ENCODE peak calls at places on chromosomes 13 and 19, in seven cellular contexts. R is endodermal cell, O is GM23338, Q is stomach, U is AG04450, M is left lung, K is tibial artery. E is an unnamed sample. For H3K27me3, the result is how much of the 10 kb centered on the place peaks cover.

GRCh38 chr19:1813837-1814217 is 1.8 kb upstream of the ATP8B3 start:
- DNase-seq in R (no peak), O (no peak), Q (no peak), U (no peak), M (no peak), K (no peak), E (no peak)

GRCh38 chr13:33509642-33510229 is 224.2 kb upstream of the STARD13 start:
- DNase-seq in R (no peak), O (no peak), Q (peak), U (no peak), M (peak), K (peak), E (no peak)

GRCh38 chr13:34577051-34577450 is 365.0 kb upstream of the NBEA start:
- DNase-seq in R (no peak), O (no peak), Q (no peak), U (no peak), M (no peak), K (no peak), E (no peak)

GRCh38 chr13:43784491-43784890 is 2.3 kb downstream of the ENOX1 start:
- DNase-seq in R (no peak), O (no peak), Q (no peak), U (no peak), M (no peak), K (no peak), E (no peak)

GRCh38 chr19:55683449-55684261 is 8.6 kb downstream of the EPN1 start:
- DNase-seq in R (no peak), O (no peak), Q (peak), U (no peak), M (peak), K (no peak), E (no peak)

GRCh38 chr13:99266827-99267226 is 8.6 kb upstream of the GPR18 start:
- DNase-seq in R (no peak), O (no peak), Q (no peak), U (no peak), M (no peak), K (no peak), E (no peak)

GRCh38 chr19:15072930-15073647 is 8.9 kb upstream of the OR1I1 start:
- DNase-seq in R (peak), O (peak), Q (no peak), U (no peak), M (no peak), K (no peak), E (no peak)

GRCh38 chr13:22081430-22081829 is 410.6 kb downstream of the FGF9 start:
- DNase-seq in R (no peak), O (no peak), Q (no peak), U (no peak), M (no peak), K (no peak), E (no peak)

GRCh38 chr19:48702701-48703100 is 6.9 kb downstream of the FUT2 start:
- DNase-seq in R (no peak), O (no peak), Q (no peak), U (no peak), M (no peak), K (no peak), E (no peak)

GRCh38 chr19:34176581-34176980 is 4.3 kb downstream of the LSM14A start:
- DNase-seq in R (no peak), O (no peak), Q (no peak), U (no peak), M (no peak), K (no peak), E (no peak)

GRCh38 chr19:57664269-57665127 is 4.2 kb upstream of the ZSCAN4 start:
- DNase-seq in R (peak), O (peak), Q (peak), U (no peak), M (peak), K (no peak), E (peak)

GRCh38 chr13:40187324-40187795 is 479.1 kb downstream of the FOXO1 start:
- DNase-seq in R (peak), O (peak), Q (no peak), U (no peak), M (no peak), K (no peak), E (no peak)

GRCh38 chr19:40673377-40673776 is 17.1 kb downstream of the NUMBL start:
- DNase-seq in R (no peak), O (no peak), Q (no peak), U (no peak), M (no peak), K (no peak), E (no peak)

GRCh38 chr19:29815231-29815630 is 3.4 kb downstream of the CCNE1 start:
- DNase-seq in R (no peak), O (no peak), Q (no peak), U (no peak), M (no peak), K (no peak), E (peak)

GRCh38 chr13:114041493-114041892 is 67.6 kb upstream of the C13orf46 start:
- DNase-seq in R (no peak), O (no peak), Q (no peak), U (no peak), M (no peak), K (no peak), E (no peak)

GRCh38 chr19:6999938-7000732 is 21.1 kb downstream of the MBD3L2B start:
- DNase-seq in R (no peak), O (no peak), Q (no peak), U (no peak), M (no peak), K (no peak), E (no peak)

GRCh38 chr19:15124572-15125231 is 17.5 kb downstream of the SYDE1 start:
- DNase-seq in R (no peak), O (peak), Q (peak), U (no peak), M (no peak), K (no peak), E (peak)

GRCh38 chr13:59391696-59392095 is 772.0 kb downstream of the DIAPH3 start:
- DNase-seq in R (peak), O (peak), Q (peak), U (peak), M (peak), K (peak), E (no peak)

GRCh38 chr19:12784394-12784870 is 6.9 kb upstream of the JUNB start:
- DNase-seq in R (no peak), O (no peak), Q (no peak), U (no peak), M (no peak), K (no peak), E (no peak)

GRCh38 chr19:2610637-2611482 is 91.6 kb downstream of the GNG7 start:
- DNase-seq in R (peak), O (peak), Q (peak), U (peak), M (peak), K (peak), E (peak)

DNA sequence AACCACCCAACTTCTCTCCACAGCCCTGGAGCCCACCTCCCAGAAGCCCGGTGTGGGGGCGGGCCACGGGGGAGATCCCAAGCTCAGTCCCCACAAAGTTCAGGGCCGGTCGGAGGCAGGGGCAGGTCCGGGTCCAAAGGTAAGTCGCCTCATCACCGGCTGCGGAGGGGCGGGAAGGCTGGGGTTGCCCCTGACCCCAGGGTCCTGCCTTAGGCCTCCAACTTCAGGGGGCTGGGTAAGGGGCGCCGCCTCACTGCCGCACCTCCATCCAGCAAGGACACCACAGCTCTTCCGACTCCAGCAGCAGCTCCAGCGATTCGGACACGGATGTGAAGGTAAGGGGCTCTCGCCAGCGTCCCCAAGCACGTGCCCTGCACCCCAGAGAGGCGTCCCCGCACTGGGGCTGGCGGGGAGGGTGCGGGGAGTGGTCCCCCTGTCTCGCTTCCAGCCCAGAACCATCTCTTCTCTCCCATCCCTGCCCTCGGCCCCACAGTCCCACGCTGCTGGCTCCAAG is 358 bp downstream of the C19orf33 start:
- DNase-seq in R (peak), O (peak), Q (no peak), U (no peak), M (no peak), K (no peak), E (no peak)
- H3K4me3 ChIP-seq in R (no peak), O (peak), Q (peak), U (no peak), M (peak), K (no peak), E (peak)

DNA sequence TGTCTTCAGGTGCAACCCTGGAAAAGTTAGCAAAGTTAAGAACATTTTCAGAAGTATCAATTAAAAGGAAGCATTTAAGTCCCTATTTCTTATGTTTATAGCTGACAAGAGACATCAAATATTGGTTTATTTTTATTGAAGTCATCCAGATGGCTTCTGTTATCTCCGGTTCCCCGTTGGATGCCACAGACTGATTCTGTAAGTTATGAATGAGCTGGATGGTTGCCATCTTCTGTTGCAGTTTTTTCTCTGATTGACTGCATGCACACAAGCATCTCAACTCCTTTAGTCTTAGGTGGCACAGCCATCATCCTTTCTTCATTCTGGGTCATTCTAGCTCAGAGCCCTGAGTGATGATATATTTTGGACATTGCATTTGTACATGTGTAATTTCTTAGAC is 10.6 kb upstream of the OXGR1 start:
- DNase-seq in R (no peak), O (no peak), Q (no peak), U (no peak), M (no peak), K (no peak), E (no peak)
- H3K27me3 ChIP-seq in R (half or more), O (half or more), Q (under half), U (under half), M (under half), K (under half), E (under half)

GRCh38 chr13:88066847-88067246 is 395.7 kb downstream of the SLITRK5 start:
- DNase-seq in R (no peak), O (no peak), Q (no peak), U (no peak), M (no peak), K (no peak), E (no peak)

GRCh38 chr13:88071371-88071770 is 400.2 kb downstream of the SLITRK5 start:
- DNase-seq in R (no peak), O (no peak), Q (no peak), U (no peak), M (no peak), K (no peak), E (no peak)

GRCh38 chr13:88063741-88064140 is 392.6 kb downstream of the SLITRK5 start:
- DNase-seq in R (no peak), O (no peak), Q (no peak), U (no peak), M (no peak), K (no peak), E (no peak)

GRCh38 chr13:88068316-88068715 is 397.1 kb downstream of the SLITRK5 start:
- DNase-seq in R (no peak), O (no peak), Q (no peak), U (peak), M (no peak), K (no peak), E (no peak)

DNA sequence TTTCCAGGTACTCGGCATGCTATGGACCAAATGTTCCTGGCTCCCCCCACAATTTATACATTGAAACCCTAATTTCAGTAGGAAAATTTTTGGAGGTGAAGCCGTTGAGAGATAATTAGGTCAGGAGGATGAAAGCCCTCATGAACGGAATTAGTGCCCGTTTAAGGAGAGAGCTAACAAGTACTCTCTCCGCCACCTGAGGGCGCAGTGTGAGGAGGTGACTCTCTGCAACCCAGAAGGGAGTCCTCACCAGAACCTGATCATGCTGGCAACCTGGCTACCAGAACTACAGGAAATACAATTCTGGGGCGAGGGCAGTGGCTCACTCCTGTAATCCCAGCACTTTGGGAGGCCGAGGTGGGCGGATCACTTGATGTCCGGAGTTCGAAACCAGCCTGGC is 397.8 kb downstream of the SLITRK5 start:
- DNase-seq in R (peak), O (peak), Q (no peak), U (no peak), M (no peak), K (no peak), E (no peak)
- TF ChIP-seq CTCF in R (peak), O (peak), Q (no peak), U (no peak), M (no peak), K (no peak), E (no peak)

GRCh38 chr13:36154567-36155231 is 23.5 kb upstream of the DCLK1 start:
- DNase-seq in R (peak), O (peak), Q (no peak), U (no peak), M (no peak), K (no peak), E (no peak)
- H3K4me3 ChIP-seq in R (no peak), O (peak), Q (peak), U (no peak), M (no peak), K (peak), E (no peak)

GRCh38 chr13:78606471-78607408 is 3.4 kb upstream of the POU4F1 start:
- DNase-seq in R (peak), O (peak), Q (no peak), U (no peak), M (no peak), K (no peak), E (no peak)
- H3K27me3 ChIP-seq in R (half or more), O (half or more), Q (half or more), U (half or more), M (half or more), K (under half), E (half or more)

GRCh38 chr13:41611385-41611784 is 154.0 kb downstream of the RGCC start:
- DNase-seq in R (no peak), O (peak), Q (no peak), U (no peak), M (no peak), K (no peak), E (no peak)
- TF ChIP-seq CTCF in R (no peak), O (no peak), Q (no peak), U (no peak), M (no peak), K (no peak), E (no peak)